ENCODE peak calls at places on chromosomes 7 and 10, in four cellular contexts. B, X, R and N are unnamed samples.
A peak's percentile ranks its signal among the peaks of the same experiment; 100 is the strongest.

GRCh38 chr10:109183366-109183765 is 739.9 kb downstream of the XPNPEP1 start:
- DNase-seq in B (no peak), X (no peak), R (no peak), N (no peak)

GRCh38 chr10:78736926-78737618 is 331.7 kb upstream of the ZMIZ1 start:
- DNase-seq in B (no peak), X (no peak), R (no peak), N (no peak)

GRCh38 chr7:149883452-149883861 is 9.7 kb downstream of the ATP6V0E2 start:
- DNase-seq in B (peak; percentile 69), X (peak; percentile 81), R (peak; percentile 82), N (peak; percentile 15)

GRCh38 chr7:74083928-74084721 is 521 bp downstream of the LIMK1 start:
- DNase-seq in B (peak; percentile 22), X (no peak), R (no peak), N (peak; percentile 60)

GRCh38 chr10:71255817-71256660 is 43.7 kb downstream of the UNC5B start:
- DNase-seq in B (no peak), X (no peak), R (peak; percentile 92), N (peak; percentile 84)

GRCh38 chr7:74404388-74404700 is 49.4 kb upstream of the GTF2IRD1 start:
- DNase-seq in B (no peak), X (no peak), R (no peak), N (no peak)

GRCh38 chr7:116447980-116448839 is 51.3 kb upstream of the CAV2 start:
- DNase-seq in B (no peak), X (no peak), R (no peak), N (no peak)

GRCh38 chr7:69677905-69678793 is 79.9 kb downstream of the AUTS2 start:
- DNase-seq in B (no peak), X (no peak), R (no peak), N (no peak)

GRCh38 chr7:116463956-116464355 is 35.6 kb upstream of the CAV2 start:
- DNase-seq in B (no peak), X (no peak), R (no peak), N (no peak)

GRCh38 chr10:3468919-3469638 is 296.5 kb upstream of the PITRM1 start:
- DNase-seq in B (peak; percentile 68), X (peak; percentile 87), R (no peak), N (peak; percentile 74)

GRCh38 chr10:5014936-5015335 is 11.3 kb upstream of the AKR1C2 start:
- DNase-seq in B (peak; percentile 5), X (peak; percentile 11), R (peak; percentile 54), N (no peak)

GRCh38 chr10:127649642-127650041 is 87.3 kb upstream of the FOXI2 start:
- DNase-seq in B (peak; percentile 12), X (no peak), R (no peak), N (no peak)

GRCh38 chr7:105934577-105935185 is 28.4 kb upstream of the CDHR3 start:
- DNase-seq in B (peak; percentile 40), X (peak; percentile 37), R (no peak), N (peak; percentile 29)